ENCODE peak calls at places on chromosomes 2 and 18, in six cellular contexts. One of them, this sample, is unnamed.

GRCh38 chr2:120014231-120014990 is 1.5 kb downstream of the EPB41L5 start:
- DNase-seq in right atrium auricular region: no peak
- DNase-seq in cardiac fibroblast: no peak
- DNase-seq in WTC11: no peak
- DNase-seq in fibroblast of lung: peak; percentile 25
- DNase-seq in GM23338: no peak
- DNase-seq in this sample: no peak

GRCh38 chr2:101805146-101806088 is 107.9 kb downstream of the MAP4K4 start:
- DNase-seq in right atrium auricular region: no peak
- DNase-seq in cardiac fibroblast: peak; percentile 84
- DNase-seq in WTC11: no peak
- DNase-seq in fibroblast of lung: peak; percentile 83
- DNase-seq in GM23338: peak; percentile 30
- DNase-seq in this sample: no peak

GRCh38 chr2:228469721-228470120 is 288.2 kb upstream of the SPHKAP start:
- DNase-seq in right atrium auricular region: no peak
- DNase-seq in cardiac fibroblast: no peak
- DNase-seq in WTC11: no peak
- DNase-seq in fibroblast of lung: no peak
- DNase-seq in GM23338: no peak
- DNase-seq in this sample: no peak

GRCh38 chr18:23259701-23260661 is 124.7 kb downstream of the CABLES1 start:
- DNase-seq in right atrium auricular region: peak; percentile 84
- DNase-seq in cardiac fibroblast: peak; percentile 94
- DNase-seq in WTC11: peak; percentile 74
- DNase-seq in fibroblast of lung: peak; percentile 85
- DNase-seq in GM23338: peak; percentile 80
- DNase-seq in this sample: peak; percentile 74

GRCh38 chr2:96869824-96870630 is at the start of gene SEMA4C:
- DNase-seq in right atrium auricular region: no peak
- DNase-seq in cardiac fibroblast: peak; percentile 53
- DNase-seq in WTC11: peak; percentile 59
- DNase-seq in fibroblast of lung: peak; percentile 44
- DNase-seq in GM23338: peak; percentile 72
- DNase-seq in this sample: no peak

GRCh38 chr2:3532941-3533340 is 13.6 kb upstream of the ADI1 start:
- DNase-seq in right atrium auricular region: no peak
- DNase-seq in cardiac fibroblast: peak; percentile 11
- DNase-seq in WTC11: no peak
- DNase-seq in fibroblast of lung: no peak
- DNase-seq in GM23338: no peak
- DNase-seq in this sample: no peak

GRCh38 chr2:240992572-240993291 is 5.7 kb upstream of the SNED1 start:
- DNase-seq in right atrium auricular region: no peak
- DNase-seq in cardiac fibroblast: no peak
- DNase-seq in WTC11: no peak
- DNase-seq in fibroblast of lung: no peak
- DNase-seq in GM23338: no peak
- DNase-seq in this sample: no peak

GRCh38 chr2:207901401-207901800 is 123.9 kb downstream of the PLEKHM3 start:
- DNase-seq in right atrium auricular region: no peak
- DNase-seq in cardiac fibroblast: no peak
- DNase-seq in WTC11: no peak
- DNase-seq in fibroblast of lung: no peak
- DNase-seq in GM23338: no peak
- DNase-seq in this sample: no peak

GRCh38 chr2:239040152-239040761 is 192.4 kb downstream of the TWIST2 start:
- DNase-seq in right atrium auricular region: no peak
- DNase-seq in cardiac fibroblast: no peak
- DNase-seq in WTC11: no peak
- DNase-seq in fibroblast of lung: no peak
- DNase-seq in GM23338: no peak
- DNase-seq in this sample: no peak

GRCh38 chr2:161335626-161336025 is 27.4 kb downstream of the PSMD14 start:
- DNase-seq in right atrium auricular region: no peak
- DNase-seq in cardiac fibroblast: no peak
- DNase-seq in WTC11: no peak
- DNase-seq in fibroblast of lung: no peak
- DNase-seq in GM23338: no peak
- DNase-seq in this sample: no peak

GRCh38 chr2:222142027-222142426 is 156.8 kb downstream of the PAX3 start:
- DNase-seq in right atrium auricular region: no peak
- DNase-seq in cardiac fibroblast: no peak
- DNase-seq in WTC11: no peak
- DNase-seq in fibroblast of lung: peak; percentile 86
- DNase-seq in GM23338: no peak
- DNase-seq in this sample: peak; percentile 6

GRCh38 chr2:111972955-111973565 is 74.7 kb downstream of the MERTK start:
- DNase-seq in right atrium auricular region: no peak
- DNase-seq in cardiac fibroblast: no peak
- DNase-seq in WTC11: no peak
- DNase-seq in fibroblast of lung: peak; percentile 17
- DNase-seq in GM23338: no peak
- DNase-seq in this sample: no peak

GRCh38 chr2:28751956-28752607 is 452 bp downstream of the PPP1CB start:
- DNase-seq in right atrium auricular region: no peak
- DNase-seq in cardiac fibroblast: peak; percentile 13
- DNase-seq in WTC11: peak; percentile 74
- DNase-seq in fibroblast of lung: no peak
- DNase-seq in GM23338: no peak
- DNase-seq in this sample: no peak

GRCh38 chr18:42649636-42650035 is 465.8 kb downstream of the RIT2 start:
- DNase-seq in right atrium auricular region: no peak
- DNase-seq in cardiac fibroblast: peak; percentile 50
- DNase-seq in WTC11: no peak
- DNase-seq in fibroblast of lung: peak; percentile 83
- DNase-seq in GM23338: no peak
- DNase-seq in this sample: no peak

GRCh38 chr2:51624995-51625394 is 593.1 kb upstream of the NRXN1 start:
- DNase-seq in right atrium auricular region: no peak
- DNase-seq in cardiac fibroblast: peak; percentile 0
- DNase-seq in WTC11: no peak
- DNase-seq in fibroblast of lung: peak; percentile 65
- DNase-seq in GM23338: no peak
- DNase-seq in this sample: peak; percentile 71

GRCh38 chr2:222561817-222562424 is 94.0 kb downstream of the FARSB start:
- DNase-seq in right atrium auricular region: no peak
- DNase-seq in cardiac fibroblast: peak; percentile 79
- DNase-seq in WTC11: peak; percentile 56
- DNase-seq in fibroblast of lung: peak; percentile 20
- DNase-seq in GM23338: peak; percentile 90
- DNase-seq in this sample: peak; percentile 33

GRCh38 chr2:197258580-197258979 is 52.0 kb downstream of the ANKRD44 start:
- DNase-seq in right atrium auricular region: no peak
- DNase-seq in cardiac fibroblast: peak; percentile 73
- DNase-seq in WTC11: no peak
- DNase-seq in fibroblast of lung: peak; percentile 65
- DNase-seq in GM23338: no peak
- DNase-seq in this sample: no peak

GRCh38 chr2:235672720-235673119 is 178.9 kb downstream of the AGAP1 start:
- DNase-seq in right atrium auricular region: no peak
- DNase-seq in cardiac fibroblast: no peak
- DNase-seq in WTC11: no peak
- DNase-seq in fibroblast of lung: no peak
- DNase-seq in GM23338: no peak
- DNase-seq in this sample: no peak

GRCh38 chr2:35871672-35872071 is 483.9 kb upstream of the CRIM1 start:
- DNase-seq in right atrium auricular region: no peak
- DNase-seq in cardiac fibroblast: no peak
- DNase-seq in WTC11: no peak
- DNase-seq in fibroblast of lung: no peak
- DNase-seq in GM23338: peak; percentile 41
- DNase-seq in this sample: no peak

GRCh38 chr18:69916412-69916811 is 31.3 kb downstream of the CD226 start:
- DNase-seq in right atrium auricular region: no peak
- DNase-seq in cardiac fibroblast: no peak
- DNase-seq in WTC11: no peak
- DNase-seq in fibroblast of lung: peak; percentile 6
- DNase-seq in GM23338: no peak
- DNase-seq in this sample: no peak

GRCh38 chr2:70270323-70270722 is 12.4 kb downstream of the PCYOX1 start:
- DNase-seq in right atrium auricular region: no peak
- DNase-seq in cardiac fibroblast: no peak
- DNase-seq in WTC11: no peak
- DNase-seq in fibroblast of lung: no peak
- DNase-seq in GM23338: no peak
- DNase-seq in this sample: no peak

GRCh38 chr18:44437603-44438002 is 243.1 kb upstream of the SETBP1 start:
- DNase-seq in right atrium auricular region: no peak
- DNase-seq in cardiac fibroblast: no peak
- DNase-seq in WTC11: no peak
- DNase-seq in fibroblast of lung: no peak
- DNase-seq in GM23338: peak; percentile 46
- DNase-seq in this sample: no peak

GRCh38 chr2:100882645-100883613 is 63.0 kb downstream of the NPAS2 start:
- DNase-seq in right atrium auricular region: no peak
- DNase-seq in cardiac fibroblast: no peak
- DNase-seq in WTC11: no peak
- DNase-seq in fibroblast of lung: peak; percentile 71
- DNase-seq in GM23338: no peak
- DNase-seq in this sample: no peak

GRCh38 chr18:6960656-6961055 is 156.9 kb downstream of the LAMA1 start:
- DNase-seq in right atrium auricular region: no peak
- DNase-seq in cardiac fibroblast: peak; percentile 16
- DNase-seq in WTC11: no peak
- DNase-seq in fibroblast of lung: peak; percentile 58
- DNase-seq in GM23338: no peak
- DNase-seq in this sample: no peak

GRCh38 chr2:196131384-196131861 is 40.0 kb downstream of the STK17B start:
- DNase-seq in right atrium auricular region: no peak
- DNase-seq in cardiac fibroblast: peak; percentile 52
- DNase-seq in WTC11: peak; percentile 67
- DNase-seq in fibroblast of lung: peak; percentile 25
- DNase-seq in GM23338: peak; percentile 81
- DNase-seq in this sample: peak; percentile 45

GRCh38 chr2:43605079-43605655 is 9.3 kb upstream of the THADA start:
- DNase-seq in right atrium auricular region: no peak
- DNase-seq in cardiac fibroblast: peak; percentile 76
- DNase-seq in WTC11: peak; percentile 41
- DNase-seq in fibroblast of lung: peak; percentile 57
- DNase-seq in GM23338: peak; percentile 77
- DNase-seq in this sample: peak; percentile 65

GRCh38 chr2:195026261-195026660 is 630.8 kb upstream of the SLC39A10 start:
- DNase-seq in right atrium auricular region: no peak
- DNase-seq in cardiac fibroblast: no peak
- DNase-seq in WTC11: no peak
- DNase-seq in fibroblast of lung: peak; percentile 58
- DNase-seq in GM23338: no peak
- DNase-seq in this sample: no peak

DNA sequence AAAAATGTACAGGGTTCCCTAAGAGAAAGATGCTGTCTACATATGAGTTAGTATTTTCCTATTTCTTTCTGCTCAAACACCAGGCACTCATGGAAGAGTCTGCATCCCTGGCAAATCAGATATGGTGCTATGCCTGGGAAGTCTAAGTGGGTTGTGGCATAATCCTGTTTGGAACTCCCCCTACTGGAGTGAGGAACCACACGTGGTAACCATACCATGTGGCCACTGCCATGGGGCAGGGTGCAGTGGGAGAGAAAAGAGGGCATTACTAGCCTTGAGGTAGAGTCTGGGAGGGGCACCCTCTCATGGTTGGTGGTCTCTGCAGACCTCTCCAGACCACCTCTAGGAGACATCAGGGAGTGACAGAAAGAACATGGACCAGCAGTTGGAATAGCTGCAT is 257.9 kb upstream of the ATP5MC3 start:
- DNase-seq in right atrium auricular region: no peak
- DNase-seq in cardiac fibroblast: no peak
- DNase-seq in WTC11: no peak
- DNase-seq in fibroblast of lung: no peak
- DNase-seq in GM23338: no peak
- DNase-seq in this sample: no peak
- TF ChIP-seq CTCF in right atrium auricular region: no peak
- TF ChIP-seq CTCF in cardiac fibroblast: no peak
- TF ChIP-seq CTCF in WTC11: no peak
- TF ChIP-seq CTCF in fibroblast of lung: peak; percentile 4
- TF ChIP-seq CTCF in GM23338: peak; percentile 50
- TF ChIP-seq CTCF in this sample: no peak

GRCh38 chr2:139946690-139947089 is 1166.5 kb upstream of the NXPH2 start:
- DNase-seq in right atrium auricular region: no peak
- DNase-seq in cardiac fibroblast: no peak
- DNase-seq in WTC11: peak; percentile 37
- DNase-seq in fibroblast of lung: no peak
- DNase-seq in GM23338: peak; percentile 47
- DNase-seq in this sample: no peak
- TF ChIP-seq CTCF in right atrium auricular region: no peak
- TF ChIP-seq CTCF in cardiac fibroblast: no peak
- TF ChIP-seq CTCF in WTC11: no peak
- TF ChIP-seq CTCF in fibroblast of lung: no peak
- TF ChIP-seq CTCF in GM23338: peak; percentile 82
- TF ChIP-seq CTCF in this sample: no peak

GRCh38 chr2:233929352-233929843 is 12.2 kb downstream of the TRPM8 start:
- DNase-seq in right atrium auricular region: no peak
- DNase-seq in cardiac fibroblast: peak; percentile 7
- DNase-seq in WTC11: peak; percentile 21
- DNase-seq in fibroblast of lung: no peak
- DNase-seq in GM23338: peak; percentile 57
- DNase-seq in this sample: no peak
- TF ChIP-seq CTCF in right atrium auricular region: no peak
- TF ChIP-seq CTCF in cardiac fibroblast: no peak
- TF ChIP-seq CTCF in WTC11: no peak
- TF ChIP-seq CTCF in fibroblast of lung: peak; percentile 1
- TF ChIP-seq CTCF in GM23338: no peak
- TF ChIP-seq CTCF in this sample: no peak

GRCh38 chr2:9951272-9951521 is 296 bp upstream of the GRHL1 start:
- DNase-seq in right atrium auricular region: no peak
- DNase-seq in cardiac fibroblast: no peak
- DNase-seq in WTC11: no peak
- DNase-seq in fibroblast of lung: no peak
- DNase-seq in GM23338: no peak
- DNase-seq in this sample: no peak
- TF ChIP-seq CTCF in right atrium auricular region: no peak
- TF ChIP-seq CTCF in cardiac fibroblast: no peak
- TF ChIP-seq CTCF in WTC11: no peak
- TF ChIP-seq CTCF in fibroblast of lung: no peak
- TF ChIP-seq CTCF in GM23338: no peak
- TF ChIP-seq CTCF in this sample: no peak

GRCh38 chr18:63022429-63023022 is 297.0 kb downstream of the BCL2 start:
- DNase-seq in right atrium auricular region: no peak
- DNase-seq in cardiac fibroblast: no peak
- DNase-seq in WTC11: peak; percentile 83
- DNase-seq in fibroblast of lung: no peak
- DNase-seq in GM23338: peak; percentile 78
- DNase-seq in this sample: no peak

GRCh38 chr18:63028380-63028779 is 291.2 kb downstream of the BCL2 start:
- DNase-seq in right atrium auricular region: no peak
- DNase-seq in cardiac fibroblast: no peak
- DNase-seq in WTC11: no peak
- DNase-seq in fibroblast of lung: no peak
- DNase-seq in GM23338: no peak
- DNase-seq in this sample: no peak

GRCh38 chr18:63025251-63025710 is 294.3 kb downstream of the BCL2 start:
- DNase-seq in right atrium auricular region: no peak
- DNase-seq in cardiac fibroblast: no peak
- DNase-seq in WTC11: peak; percentile 57
- DNase-seq in fibroblast of lung: no peak
- DNase-seq in GM23338: peak; percentile 82
- DNase-seq in this sample: no peak
- TF ChIP-seq CTCF in right atrium auricular region: peak; percentile 50
- TF ChIP-seq CTCF in cardiac fibroblast: peak; percentile 3
- TF ChIP-seq CTCF in WTC11: no peak
- TF ChIP-seq CTCF in fibroblast of lung: peak; percentile 23
- TF ChIP-seq CTCF in GM23338: peak; percentile 91
- TF ChIP-seq CTCF in this sample: peak; percentile 18